ENCODE peak calls at places on chromosome 11, in six cellular contexts. N is NAMALWA; L is amygdala; S is left cardiac atrium; C is mesothelial cell of epicardium; I is stimulated activated CD4-positive, alpha-beta T cell treated with anti-CD3 and anti-CD28 coated beads, Interleukin-15, amount 100 ng/mL, for 48 hours. G is an unnamed sample.

GRCh38 chr11:40732107-40732506 is 727.3 kb downstream of the LRRC4C start:
- DNase-seq in N (no peak), L (no peak), S (no peak), C (no peak), I (no peak), G (no peak)

GRCh38 chr11:76067099-76067498 is 139.2 kb downstream of the WNT11 start:
- DNase-seq in N (no peak), L (no peak), S (no peak), C (no peak), I (no peak), G (no peak)

GRCh38 chr11:48020092-48020755 is 39.9 kb downstream of the PTPRJ start:
- DNase-seq in N (peak; percentile 66), L (no peak), S (no peak), C (no peak), I (no peak), G (no peak)

GRCh38 chr11:94641167-94641761 is 74.1 kb downstream of the PIWIL4 start:
- DNase-seq in N (no peak), L (no peak), S (peak; percentile 53), C (no peak), I (no peak), G (no peak)

GRCh38 chr11:34192481-34193401 is 87.3 kb downstream of the NAT10 start:
- DNase-seq in N (no peak), L (no peak), S (peak; percentile 75), C (no peak), I (no peak), G (peak; percentile 93)

GRCh38 chr11:19775622-19776021 is 63.0 kb downstream of the NAV2 start:
- DNase-seq in N (no peak), L (no peak), S (no peak), C (no peak), I (no peak), G (no peak)

GRCh38 chr11:17563248-17563647 is 16.2 kb downstream of the OTOG start:
- DNase-seq in N (no peak), L (no peak), S (no peak), C (peak; percentile 35), I (no peak), G (no peak)

GRCh38 chr11:44811841-44812448 is 85.2 kb downstream of the TSPAN18 start:
- DNase-seq in N (no peak), L (no peak), S (no peak), C (no peak), I (no peak), G (no peak)

GRCh38 chr11:112795142-112795815 is 165.9 kb upstream of the NCAM1 start:
- DNase-seq in N (peak; percentile 49), L (peak; percentile 43), S (peak; percentile 29), C (no peak), I (peak; percentile 4), G (no peak)

GRCh38 chr11:128174465-128175101 is 412.8 kb downstream of the ETS1 start:
- DNase-seq in N (no peak), L (no peak), S (no peak), C (no peak), I (no peak), G (peak; percentile 57)

GRCh38 chr11:13298765-13299164 is 21.2 kb downstream of the BMAL1 start:
- DNase-seq in N (no peak), L (no peak), S (no peak), C (no peak), I (no peak), G (no peak)

GRCh38 chr11:48111941-48112340 is 104.7 kb upstream of the OR4B1 start:
- DNase-seq in N (no peak), L (no peak), S (no peak), C (no peak), I (no peak), G (no peak)

GRCh38 chr11:95499516-95500135 is 268.6 kb upstream of the SESN3 start:
- DNase-seq in N (no peak), L (no peak), S (no peak), C (no peak), I (no peak), G (no peak)

GRCh38 chr11:69293819-69294505 is at the start of gene MYEOV:
- DNase-seq in N (peak; percentile 77), L (no peak), S (peak; percentile 26), C (no peak), I (peak; percentile 26), G (peak; percentile 16)

GRCh38 chr11:67119577-67120391 is 721 bp downstream of the KDM2A start:
- DNase-seq in N (peak; percentile 67), L (no peak), S (peak; percentile 37), C (peak; percentile 43), I (no peak), G (peak; percentile 58)

GRCh38 chr11:61886643-61887042 is 4.7 kb downstream of the FADS3 start:
- DNase-seq in N (no peak), L (no peak), S (no peak), C (no peak), I (no peak), G (no peak)

GRCh38 chr11:8269636-8270035 is 6.0 kb upstream of the LMO1 start:
- DNase-seq in N (no peak), L (no peak), S (no peak), C (no peak), I (no peak), G (no peak)

GRCh38 chr11:73240190-73240781 is 22.2 kb downstream of the P2RY2 start:
- DNase-seq in N (no peak), L (no peak), S (peak; percentile 84), C (no peak), I (no peak), G (peak; percentile 45)

GRCh38 chr11:13291361-13291760 is 13.8 kb downstream of the BMAL1 start:
- DNase-seq in N (no peak), L (no peak), S (no peak), C (no peak), I (no peak), G (no peak)

GRCh38 chr11:96200243-96200642 is 142.8 kb downstream of the MAML2 start:
- DNase-seq in N (no peak), L (no peak), S (no peak), C (no peak), I (no peak), G (peak; percentile 94)

GRCh38 chr11:14932447-14932846 is 39.7 kb downstream of the CALCA start:
- DNase-seq in N (no peak), L (no peak), S (no peak), C (no peak), I (no peak), G (no peak)

GRCh38 chr11:70825893-70826540 is 426.4 kb downstream of the SHANK2 start:
- DNase-seq in N (no peak), L (no peak), S (no peak), C (no peak), I (no peak), G (no peak)

GRCh38 chr11:86818466-86819282 is 18.3 kb downstream of the PRSS23 start:
- DNase-seq in N (peak; percentile 71), L (no peak), S (no peak), C (no peak), I (no peak), G (peak; percentile 94)

GRCh38 chr11:96050435-96051182 is 126.7 kb upstream of the MTMR2 start:
- DNase-seq in N (no peak), L (no peak), S (no peak), C (no peak), I (no peak), G (peak; percentile 36)

GRCh38 chr11:35717520-35717919 is 54.9 kb downstream of the TRIM44 start:
- DNase-seq in N (no peak), L (no peak), S (no peak), C (no peak), I (no peak), G (no peak)

GRCh38 chr11:123454060-123454651 is 24.1 kb downstream of the GRAMD1B start:
- DNase-seq in N (no peak), L (no peak), S (no peak), C (no peak), I (peak; percentile 62), G (peak; percentile 59)

GRCh38 chr11:35617687-35618496 is at the start of gene FJX1:
- DNase-seq in N (no peak), L (no peak), S (peak; percentile 78), C (peak; percentile 75), I (no peak), G (peak; percentile 89)

GRCh38 chr11:45097721-45098493 is 48.5 kb upstream of the PRDM11 start:
- DNase-seq in N (peak; percentile 51), L (no peak), S (peak; percentile 72), C (peak; percentile 91), I (no peak), G (peak; percentile 74)

GRCh38 chr11:3382613-3383275 is 3.8 kb upstream of the ZNF195 start:
- DNase-seq in N (no peak), L (no peak), S (no peak), C (no peak), I (no peak), G (no peak)

GRCh38 chr11:8330416-8330815 is 66.7 kb upstream of the LMO1 start:
- DNase-seq in N (no peak), L (no peak), S (no peak), C (no peak), I (no peak), G (no peak)

GRCh38 chr11:98300777-98301176 is 720.0 kb upstream of the CNTN5 start:
- DNase-seq in N (no peak), L (no peak), S (no peak), C (no peak), I (no peak), G (no peak)

GRCh38 chr11:64206457-64207246 is at the start of gene FERMT3:
- DNase-seq in N (peak; percentile 71), L (no peak), S (peak; percentile 81), C (no peak), I (peak; percentile 75), G (no peak)